ENCODE peak calls at places on chromosomes 12 and 14, in ten cellular contexts. T, A, O, S, Y, P, Q, B, X and C are unnamed samples.

GRCh38 chr14:20751963-20752562 is 6.4 kb downstream of the EDDM3A start:
- DNase-seq in O (no peak), Y (no peak), B (no peak), T (no peak), A (no peak), P (peak), Q (no peak), X (no peak), S (no peak), C (no peak)

GRCh38 chr14:49893309-49894213 is 679 bp downstream of the ARF6 start:
- DNase-seq in S (no peak), A (peak), Q (no peak), X (peak), T (peak), O (peak), B (peak), P (no peak), Y (peak), C (peak)

GRCh38 chr12:14111230-14111865 is 129.9 kb upstream of the GRIN2B start:
- DNase-seq in Y (peak), P (peak), A (no peak), T (no peak), B (peak), X (no peak), O (peak), Q (peak), S (no peak), C (no peak)

GRCh38 chr12:30925607-30926242 is 823 bp upstream of the TSPAN11 start:
- DNase-seq in S (no peak), P (peak), A (no peak), X (no peak), Y (no peak), B (no peak), T (no peak), O (no peak), Q (no peak), C (no peak)

GRCh38 chr12:67358686-67359374 is 89.7 kb downstream of the CAND1 start:
- DNase-seq in Q (no peak), Y (no peak), P (no peak), S (no peak), A (no peak), T (no peak), B (no peak), X (no peak), O (no peak), C (peak)

GRCh38 chr12:42119085-42119633 is 25.5 kb downstream of the GXYLT1 start:
- DNase-seq in T (no peak), X (no peak), Q (no peak), B (no peak), S (no peak), Y (no peak), A (no peak), O (no peak), P (no peak), C (peak)

GRCh38 chr14:21997300-21997699 is 323.7 kb upstream of the OR4E1 start:
- DNase-seq in O (peak), S (no peak), B (no peak), Y (no peak), Q (peak), T (no peak), A (no peak), P (peak), X (no peak), C (no peak)

GRCh38 chr12:6096527-6096926 is 27.9 kb downstream of the VWF start:
- DNase-seq in P (no peak), Q (no peak), B (no peak), X (no peak), T (no peak), A (no peak), O (peak), Y (no peak), S (no peak), C (no peak)

GRCh38 chr14:103520657-103521437 is 1.8 kb downstream of the CKB start:
- DNase-seq in Y (peak), S (peak), P (peak), X (peak), B (peak), Q (peak), A (peak), T (peak), O (peak), C (peak)

GRCh38 chr12:102423447-102423846 is 56.9 kb downstream of the IGF1 start:
- DNase-seq in X (no peak), Q (no peak), Y (no peak), A (no peak), O (no peak), T (no peak), S (no peak), B (no peak), P (no peak), C (no peak)